ENCODE peak calls at places on chromosomes 3 and 15, in seven cellular contexts. G is body of pancreas, X is heart left ventricle, W is GM12891, R is prostate gland, U is transverse colon, O is uterus. I is an unnamed sample.

GRCh38 chr3:191901746-191902145 is 440.8 kb downstream of the PYDC2 start:
- DNase-seq in G (no peak), X (no peak), W (no peak), R (no peak), U (no peak), O (no peak), I (no peak)

GRCh38 chr3:114660808-114661207 is 367.0 kb downstream of the TIGIT start:
- DNase-seq in G (no peak), X (no peak), W (no peak), R (no peak), U (no peak), O (no peak), I (no peak)

GRCh38 chr15:94081829-94082228 is 149.5 kb upstream of the MCTP2 start:
- DNase-seq in G (no peak), X (no peak), W (no peak), R (no peak), U (no peak), O (no peak), I (no peak)

GRCh38 chr15:70783610-70784021 is 20.3 kb upstream of the UACA start:
- DNase-seq in G (no peak), X (no peak), W (no peak), R (no peak), U (peak), O (no peak), I (no peak)

GRCh38 chr3:133938770-133939495 is 43.3 kb upstream of the RAB6B start:
- DNase-seq in G (no peak), X (no peak), W (no peak), R (no peak), U (no peak), O (no peak), I (peak)

GRCh38 chr3:56759532-56759931 is 42.2 kb downstream of the ARHGEF3 start:
- DNase-seq in G (no peak), X (no peak), W (no peak), R (no peak), U (no peak), O (no peak), I (no peak)

GRCh38 chr15:52858388-52859176 is 68.4 kb upstream of the ONECUT1 start:
- DNase-seq in G (no peak), X (no peak), W (no peak), R (no peak), U (no peak), O (no peak), I (no peak)

GRCh38 chr3:194584866-194585265 is 48.4 kb downstream of the TMEM44 start:
- DNase-seq in G (no peak), X (no peak), W (no peak), R (no peak), U (no peak), O (no peak), I (no peak)

GRCh38 chr15:100601158-100601557 is 826 bp downstream of the LINS1 start:
- DNase-seq in G (no peak), X (no peak), W (no peak), R (no peak), U (no peak), O (no peak), I (no peak)

GRCh38 chr15:31474059-31474868 is 147.6 kb downstream of the KLF13 start:
- DNase-seq in G (no peak), X (no peak), W (no peak), R (no peak), U (no peak), O (no peak), I (no peak)

GRCh38 chr3:79598594-79598993 is 169.2 kb downstream of the ROBO1 start:
- DNase-seq in G (peak), X (no peak), W (no peak), R (no peak), U (no peak), O (no peak), I (no peak)

GRCh38 chr15:95659646-95660045 is 670.9 kb upstream of the NR2F2 start:
- DNase-seq in G (no peak), X (no peak), W (no peak), R (peak), U (no peak), O (peak), I (no peak)

GRCh38 chr3:138803006-138803653 is 31.6 kb downstream of the PIK3CB start:
- DNase-seq in G (no peak), X (no peak), W (no peak), R (no peak), U (no peak), O (no peak), I (no peak)

GRCh38 chr3:94643400-94643799 is 580.5 kb downstream of the NSUN3 start:
- DNase-seq in G (no peak), X (no peak), W (no peak), R (no peak), U (no peak), O (no peak), I (no peak)

GRCh38 chr3:31105438-31106077 is 211.1 kb upstream of the GADL1 start:
- DNase-seq in G (no peak), X (no peak), W (no peak), R (no peak), U (no peak), O (no peak), I (no peak)

GRCh38 chr15:26475554-26475953 is 297.3 kb downstream of the GABRB3 start:
- DNase-seq in G (no peak), X (no peak), W (no peak), R (no peak), U (no peak), O (no peak), I (no peak)

GRCh38 chr3:60056394-60056793 is 1006.6 kb upstream of the CFAP20DC start:
- DNase-seq in G (no peak), X (no peak), W (no peak), R (no peak), U (no peak), O (no peak), I (no peak)

GRCh38 chr15:24761704-24762302 is 86.2 kb downstream of the NPAP1 start:
- DNase-seq in G (no peak), X (no peak), W (no peak), R (no peak), U (no peak), O (no peak), I (no peak)

GRCh38 chr3:64898941-64899340 is 211.1 kb upstream of the ADAMTS9 start:
- DNase-seq in G (no peak), X (no peak), W (no peak), R (no peak), U (no peak), O (no peak), I (no peak)

GRCh38 chr15:78910836-78911235 is 34.0 kb downstream of the CTSH start:
- DNase-seq in G (no peak), X (no peak), W (no peak), R (no peak), U (no peak), O (no peak), I (no peak)

GRCh38 chr3:18189651-18190050 is 235.5 kb downstream of the SATB1 start:
- DNase-seq in G (no peak), X (no peak), W (no peak), R (no peak), U (no peak), O (no peak), I (no peak)

GRCh38 chr3:13455644-13456043 is 24.5 kb upstream of the HDAC11 start:
- DNase-seq in G (no peak), X (no peak), W (no peak), R (no peak), U (no peak), O (no peak), I (no peak)

GRCh38 chr15:91912336-91912735 is 58.8 kb downstream of the SLCO3A1 start:
- DNase-seq in G (no peak), X (no peak), W (no peak), R (no peak), U (no peak), O (no peak), I (no peak)

GRCh38 chr3:134363381-134363755 is 10.9 kb downstream of the AMOTL2 start:
- DNase-seq in G (no peak), X (no peak), W (no peak), R (no peak), U (no peak), O (no peak), I (peak)

GRCh38 chr3:95172144-95172543 is 1109.3 kb downstream of the NSUN3 start:
- DNase-seq in G (no peak), X (no peak), W (no peak), R (no peak), U (no peak), O (no peak), I (no peak)

GRCh38 chr15:25668236-25668635 is 194.9 kb downstream of the ATP10A start:
- DNase-seq in G (no peak), X (no peak), W (no peak), R (no peak), U (no peak), O (no peak), I (no peak)

GRCh38 chr3:19885468-19885867 is 48.5 kb downstream of the EFHB start:
- DNase-seq in G (no peak), X (no peak), W (no peak), R (no peak), U (no peak), O (no peak), I (no peak)

GRCh38 chr15:31016446-31016915 is 25.1 kb upstream of the MTMR10 start:
- DNase-seq in G (no peak), X (no peak), W (no peak), R (no peak), U (no peak), O (no peak), I (no peak)

GRCh38 chr15:92521624-92522008 is 127.9 kb downstream of the ST8SIA2 start:
- DNase-seq in G (peak), X (no peak), W (peak), R (peak), U (peak), O (peak), I (peak)

GRCh38 chr3:61315874-61316273 is 64.6 kb upstream of the FHIT start:
- DNase-seq in G (peak), X (no peak), W (no peak), R (no peak), U (no peak), O (no peak), I (no peak)

GRCh38 chr3:61253756-61254155 is 2.5 kb upstream of the FHIT start:
- DNase-seq in G (no peak), X (no peak), W (no peak), R (no peak), U (no peak), O (no peak), I (no peak)

GRCh38 chr3:46862689-46863020 is 589 bp downstream of the MYL3 start:
- DNase-seq in G (no peak), X (no peak), W (no peak), R (no peak), U (no peak), O (peak), I (no peak)

GRCh38 chr3:128745742-128746141 is 19.8 kb downstream of the RAB7A start:
- DNase-seq in G (no peak), X (no peak), W (no peak), R (no peak), U (no peak), O (no peak), I (no peak)

GRCh38 chr3:61979645-61980430 is 393.5 kb downstream of the FEZF2 start:
- DNase-seq in G (no peak), X (no peak), W (no peak), R (no peak), U (no peak), O (no peak), I (no peak)

GRCh38 chr3:56125358-56126005 is 342.8 kb downstream of the ERC2 start:
- DNase-seq in G (no peak), X (no peak), W (no peak), R (no peak), U (no peak), O (peak), I (peak)

GRCh38 chr3:149752051-149752787 is at the start of gene COMMD2:
- DNase-seq in G (peak), X (peak), W (peak), R (peak), U (peak), O (peak), I (peak)
- TF ChIP-seq POLR2A in G (peak), X (no peak), W (peak), R (peak), U (peak), O (peak), I (peak)

GRCh38 chr3:158570999-158571702 is at the start of gene MLF1:
- DNase-seq in G (peak), X (peak), W (peak), R (peak), U (peak), O (peak), I (peak)
- TF ChIP-seq POLR2A in G (peak), X (peak), W (no peak), R (peak), U (peak), O (peak), I (peak)

DNA sequence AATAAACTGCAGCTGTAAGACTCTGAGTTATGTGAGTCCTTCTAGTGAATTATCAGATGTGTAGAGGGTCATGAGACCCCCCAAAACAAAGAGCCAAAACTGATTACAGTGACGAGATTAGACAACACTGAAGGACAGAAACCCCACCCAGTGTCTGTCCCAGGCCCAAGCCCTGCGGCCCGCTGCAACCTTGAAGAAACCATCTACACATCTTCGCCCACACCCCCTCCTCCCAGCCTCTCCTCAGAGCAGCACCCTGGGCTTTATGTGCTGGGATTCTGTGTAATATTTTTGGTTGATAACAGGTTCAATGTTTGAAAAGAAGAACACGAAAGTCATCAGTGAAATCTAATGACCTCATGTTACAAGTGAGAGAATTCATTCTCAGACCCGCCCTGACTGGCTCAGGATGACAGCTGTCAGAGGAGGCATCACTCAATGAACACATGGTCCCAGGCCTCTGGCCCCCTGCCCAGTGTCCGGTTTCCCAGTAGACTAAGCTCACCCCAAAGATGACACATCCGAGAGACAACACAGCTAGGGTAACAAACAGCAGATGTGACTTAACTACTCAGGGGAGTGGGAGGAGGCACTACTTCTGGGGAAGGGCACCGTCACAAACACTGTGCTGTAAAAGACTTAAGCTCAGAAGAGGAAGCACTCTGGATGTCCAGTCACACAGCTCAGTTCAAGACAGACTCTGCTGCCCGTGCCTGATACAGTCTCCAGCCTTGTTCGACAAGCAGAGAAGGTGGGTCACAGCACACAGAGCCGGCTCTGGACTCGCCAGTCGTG is 48.9 kb downstream of the NIPA2 start:
- DNase-seq in G (no peak), X (no peak), W (no peak), R (no peak), U (peak), O (no peak), I (no peak)
- TF ChIP-seq POLR2A in G (no peak), X (no peak), W (no peak), R (no peak), U (no peak), O (no peak), I (no peak)

GRCh38 chr3:49021813-49022720 is at the start of gene NDUFAF3:
- DNase-seq in G (peak), X (peak), W (peak), R (peak), U (peak), O (peak), I (peak)
- TF ChIP-seq POLR2A in G (peak), X (peak), W (peak), R (peak), U (peak), O (peak), I (peak)

DNA sequence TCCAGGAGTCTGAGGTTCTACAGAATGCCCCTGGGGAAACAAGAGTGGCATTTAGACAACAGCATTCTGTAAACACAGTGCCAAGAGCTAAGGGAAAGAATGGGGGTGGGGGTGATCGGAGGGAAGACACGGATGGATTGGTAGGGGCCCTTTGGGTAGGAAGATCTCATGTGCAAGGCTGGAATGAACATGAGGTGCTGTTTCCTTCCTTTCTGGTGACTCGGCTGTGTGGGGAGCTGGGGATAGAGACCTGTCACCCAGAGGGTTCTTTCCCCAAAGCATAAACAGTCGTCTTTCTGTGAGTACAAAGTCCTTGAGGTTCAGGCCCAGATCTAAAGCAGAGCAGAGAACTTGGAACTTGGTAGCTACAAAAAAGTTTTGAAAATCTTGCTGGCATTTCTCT is 11.7 kb downstream of the TPM1 start:
- DNase-seq in G (no peak), X (no peak), W (no peak), R (no peak), U (no peak), O (no peak), I (no peak)
- TF ChIP-seq POLR2A in G (no peak), X (no peak), W (no peak), R (no peak), U (peak), O (no peak), I (no peak)

GRCh38 chr3:179324270-179324754 is 1.5 kb downstream of the ZNF639 start:
- DNase-seq in G (no peak), X (no peak), W (no peak), R (no peak), U (no peak), O (no peak), I (no peak)

GRCh38 chr3:179318876-179319275 is 4.0 kb upstream of the ZNF639 start:
- DNase-seq in G (no peak), X (no peak), W (no peak), R (no peak), U (no peak), O (no peak), I (no peak)

GRCh38 chr3:179323197-179323901 is 518 bp downstream of the ZNF639 start:
- DNase-seq in G (peak), X (peak), W (peak), R (peak), U (peak), O (peak), I (peak)

GRCh38 chr3:179321585-179322322 is 1.1 kb upstream of the ZNF639 start:
- DNase-seq in G (peak), X (no peak), W (no peak), R (no peak), U (peak), O (peak), I (no peak)

GRCh38 chr3:179322481-179323196 is at the start of gene ZNF639:
- DNase-seq in G (peak), X (peak), W (peak), R (peak), U (peak), O (peak), I (peak)
- TF ChIP-seq POLR2A in G (peak), X (no peak), W (peak), R (peak), U (no peak), O (peak), I (no peak)

I was measured in sigmoid colon.